ENCODE peak calls at places on chromosomes 16 and 17, in seven cellular contexts. One of them, this sample, is unnamed.

GRCh38 chr17:79809530-79810137 is 12.8 kb upstream of the CBX8 start:
- DNase-seq in IMR-90: no peak
- DNase-seq in neuronal stem cell: no peak
- DNase-seq in H9: peak; percentile 62
- DNase-seq in mesenchymal stem cell: no peak
- DNase-seq in trophoblast cell: no peak
- DNase-seq in H1: peak; percentile 62
- DNase-seq in this sample: no peak

GRCh38 chr16:57349212-57350031 is 9.2 kb upstream of the CCL22 start:
- DNase-seq in IMR-90: no peak
- DNase-seq in neuronal stem cell: no peak
- DNase-seq in H9: no peak
- DNase-seq in mesenchymal stem cell: no peak
- DNase-seq in trophoblast cell: no peak
- DNase-seq in H1: no peak
- DNase-seq in this sample: no peak

GRCh38 chr16:693766-694165 is 3.6 kb upstream of the WDR24 start:
- DNase-seq in IMR-90: no peak
- DNase-seq in neuronal stem cell: no peak
- DNase-seq in H9: no peak
- DNase-seq in mesenchymal stem cell: no peak
- DNase-seq in trophoblast cell: no peak
- DNase-seq in H1: peak; percentile 62
- DNase-seq in this sample: no peak

GRCh38 chr16:80968386-80969113 is 38.1 kb downstream of the CMC2 start:
- DNase-seq in IMR-90: peak; percentile 68
- DNase-seq in neuronal stem cell: no peak
- DNase-seq in H9: no peak
- DNase-seq in mesenchymal stem cell: no peak
- DNase-seq in trophoblast cell: no peak
- DNase-seq in H1: no peak
- DNase-seq in this sample: no peak

GRCh38 chr17:67993998-67994361 is 2.3 kb downstream of the C17orf58 start:
- DNase-seq in IMR-90: peak; percentile 12
- DNase-seq in neuronal stem cell: no peak
- DNase-seq in H9: no peak
- DNase-seq in mesenchymal stem cell: peak; percentile 66
- DNase-seq in trophoblast cell: no peak
- DNase-seq in H1: peak; percentile 75
- DNase-seq in this sample: peak; percentile 65

GRCh38 chr17:18025596-18026407 is 13.2 kb downstream of the ATPAF2 start:
- DNase-seq in IMR-90: peak; percentile 59
- DNase-seq in neuronal stem cell: no peak
- DNase-seq in H9: no peak
- DNase-seq in mesenchymal stem cell: peak; percentile 78
- DNase-seq in trophoblast cell: peak; percentile 24
- DNase-seq in H1: no peak
- DNase-seq in this sample: no peak

GRCh38 chr16:28261916-28262315 is 30.4 kb upstream of the SBK1 start:
- DNase-seq in IMR-90: no peak
- DNase-seq in neuronal stem cell: no peak
- DNase-seq in H9: no peak
- DNase-seq in mesenchymal stem cell: no peak
- DNase-seq in trophoblast cell: no peak
- DNase-seq in H1: no peak
- DNase-seq in this sample: no peak

GRCh38 chr17:75649687-75650086 is 16.5 kb downstream of the SMIM5 start:
- DNase-seq in IMR-90: no peak
- DNase-seq in neuronal stem cell: no peak
- DNase-seq in H9: no peak
- DNase-seq in mesenchymal stem cell: no peak
- DNase-seq in trophoblast cell: no peak
- DNase-seq in H1: no peak
- DNase-seq in this sample: no peak

GRCh38 chr17:70804161-70804560 is 634.8 kb downstream of the KCNJ2 start:
- DNase-seq in IMR-90: peak; percentile 61
- DNase-seq in neuronal stem cell: no peak
- DNase-seq in H9: no peak
- DNase-seq in mesenchymal stem cell: peak; percentile 55
- DNase-seq in trophoblast cell: no peak
- DNase-seq in H1: no peak
- DNase-seq in this sample: no peak

GRCh38 chr16:71552698-71553503 is 24.0 kb downstream of the TAT start:
- DNase-seq in IMR-90: no peak
- DNase-seq in neuronal stem cell: no peak
- DNase-seq in H9: no peak
- DNase-seq in mesenchymal stem cell: no peak
- DNase-seq in trophoblast cell: peak; percentile 74
- DNase-seq in H1: no peak
- DNase-seq in this sample: peak; percentile 41

GRCh38 chr17:61404702-61405046 is 5.0 kb downstream of the TBX2 start:
- DNase-seq in IMR-90: peak; percentile 36
- DNase-seq in neuronal stem cell: no peak
- DNase-seq in H9: no peak
- DNase-seq in mesenchymal stem cell: no peak
- DNase-seq in trophoblast cell: no peak
- DNase-seq in H1: peak; percentile 73
- DNase-seq in this sample: no peak

GRCh38 chr17:50686494-50687199 is 21.1 kb downstream of the ANKRD40 start:
- DNase-seq in IMR-90: peak; percentile 61
- DNase-seq in neuronal stem cell: no peak
- DNase-seq in H9: no peak
- DNase-seq in mesenchymal stem cell: peak; percentile 72
- DNase-seq in trophoblast cell: peak; percentile 32
- DNase-seq in H1: no peak
- DNase-seq in this sample: peak; percentile 75

GRCh38 chr17:73308017-73308823 is 3.6 kb downstream of the CDC42EP4 start:
- DNase-seq in IMR-90: peak; percentile 93
- DNase-seq in neuronal stem cell: no peak
- DNase-seq in H9: no peak
- DNase-seq in mesenchymal stem cell: peak; percentile 94
- DNase-seq in trophoblast cell: peak; percentile 83
- DNase-seq in H1: no peak
- DNase-seq in this sample: peak; percentile 84

GRCh38 chr16:75502916-75503605 is 7.8 kb upstream of the CHST6 start:
- DNase-seq in IMR-90: no peak
- DNase-seq in neuronal stem cell: no peak
- DNase-seq in H9: no peak
- DNase-seq in mesenchymal stem cell: no peak
- DNase-seq in trophoblast cell: no peak
- DNase-seq in H1: no peak
- DNase-seq in this sample: no peak

GRCh38 chr16:23534868-23535860 is 22.0 kb downstream of the EARS2 start:
- DNase-seq in IMR-90: peak; percentile 50
- DNase-seq in neuronal stem cell: no peak
- DNase-seq in H9: no peak
- DNase-seq in mesenchymal stem cell: no peak
- DNase-seq in trophoblast cell: peak; percentile 53
- DNase-seq in H1: no peak
- DNase-seq in this sample: no peak

GRCh38 chr16:12324152-12324551 is 347.6 kb downstream of the SNX29 start:
- DNase-seq in IMR-90: no peak
- DNase-seq in neuronal stem cell: no peak
- DNase-seq in H9: no peak
- DNase-seq in mesenchymal stem cell: no peak
- DNase-seq in trophoblast cell: no peak
- DNase-seq in H1: no peak
- DNase-seq in this sample: no peak

GRCh38 chr16:58265480-58266052 is 29.3 kb downstream of the PRSS54 start:
- DNase-seq in IMR-90: no peak
- DNase-seq in neuronal stem cell: no peak
- DNase-seq in H9: no peak
- DNase-seq in mesenchymal stem cell: no peak
- DNase-seq in trophoblast cell: no peak
- DNase-seq in H1: no peak
- DNase-seq in this sample: no peak

GRCh38 chr16:75068632-75069031 is 47.9 kb downstream of the LDHD start:
- DNase-seq in IMR-90: no peak
- DNase-seq in neuronal stem cell: no peak
- DNase-seq in H9: no peak
- DNase-seq in mesenchymal stem cell: no peak
- DNase-seq in trophoblast cell: no peak
- DNase-seq in H1: no peak
- DNase-seq in this sample: no peak

GRCh38 chr17:36485805-36486203 is 677 bp upstream of the ZNHIT3 start:
- DNase-seq in IMR-90: no peak
- DNase-seq in neuronal stem cell: no peak
- DNase-seq in H9: no peak
- DNase-seq in mesenchymal stem cell: no peak
- DNase-seq in trophoblast cell: no peak
- DNase-seq in H1: no peak
- DNase-seq in this sample: peak; percentile 47

GRCh38 chr17:64007838-64008282 is 9.7 kb downstream of the PRR29 start:
- DNase-seq in IMR-90: no peak
- DNase-seq in neuronal stem cell: no peak
- DNase-seq in H9: peak; percentile 30
- DNase-seq in mesenchymal stem cell: no peak
- DNase-seq in trophoblast cell: no peak
- DNase-seq in H1: peak; percentile 43
- DNase-seq in this sample: no peak

GRCh38 chr17:77877674-77878355 is 80.7 kb upstream of the TNRC6C start:
- DNase-seq in IMR-90: no peak
- DNase-seq in neuronal stem cell: no peak
- DNase-seq in H9: no peak
- DNase-seq in mesenchymal stem cell: no peak
- DNase-seq in trophoblast cell: no peak
- DNase-seq in H1: no peak
- DNase-seq in this sample: no peak

GRCh38 chr17:74892974-74893911 is at the start of gene FADS6:
- DNase-seq in IMR-90: no peak
- DNase-seq in neuronal stem cell: no peak
- DNase-seq in H9: no peak
- DNase-seq in mesenchymal stem cell: no peak
- DNase-seq in trophoblast cell: no peak
- DNase-seq in H1: no peak
- DNase-seq in this sample: no peak

GRCh38 chr16:47990676-47991075 is 165.1 kb downstream of the ABCC12 start:
- DNase-seq in IMR-90: no peak
- DNase-seq in neuronal stem cell: no peak
- DNase-seq in H9: peak; percentile 5
- DNase-seq in mesenchymal stem cell: no peak
- DNase-seq in trophoblast cell: no peak
- DNase-seq in H1: no peak
- DNase-seq in this sample: peak; percentile 68

DNA sequence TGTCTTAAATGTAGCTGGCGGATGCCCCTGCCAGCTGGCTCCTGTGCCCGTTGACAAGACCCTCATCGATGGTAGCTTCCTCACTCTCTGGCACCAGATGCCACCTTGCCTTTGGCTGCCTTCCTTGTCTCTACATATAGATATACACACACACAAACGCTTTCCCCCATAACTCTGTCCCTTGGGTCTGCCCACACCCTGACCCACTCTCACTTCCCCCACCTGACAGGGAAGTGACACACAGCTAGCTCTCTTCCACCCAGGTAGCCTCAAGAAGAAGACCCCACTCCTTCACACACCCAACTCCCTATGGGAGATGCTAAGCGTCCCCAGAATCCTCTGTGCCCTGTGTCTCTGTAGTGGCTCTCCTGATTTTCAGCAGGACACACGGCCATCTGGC is 25.6 kb downstream of the JUP start:
- DNase-seq in IMR-90: no peak
- DNase-seq in neuronal stem cell: no peak
- DNase-seq in H9: no peak
- DNase-seq in mesenchymal stem cell: no peak
- DNase-seq in trophoblast cell: no peak
- DNase-seq in H1: no peak
- DNase-seq in this sample: no peak
- H2AK5ac ChIP-seq in IMR-90: no peak overlapping the region
- H2AK5ac ChIP-seq in neuronal stem cell: no peak overlapping the region
- H2AK5ac ChIP-seq in H9: no peak overlapping the region
- H2AK5ac ChIP-seq in mesenchymal stem cell: no peak overlapping the region
- H2AK5ac ChIP-seq in trophoblast cell: no peak overlapping the region
- H2AK5ac ChIP-seq in H1: no peak overlapping the region
- H2AK5ac ChIP-seq in this sample: no peak overlapping the region

DNA sequence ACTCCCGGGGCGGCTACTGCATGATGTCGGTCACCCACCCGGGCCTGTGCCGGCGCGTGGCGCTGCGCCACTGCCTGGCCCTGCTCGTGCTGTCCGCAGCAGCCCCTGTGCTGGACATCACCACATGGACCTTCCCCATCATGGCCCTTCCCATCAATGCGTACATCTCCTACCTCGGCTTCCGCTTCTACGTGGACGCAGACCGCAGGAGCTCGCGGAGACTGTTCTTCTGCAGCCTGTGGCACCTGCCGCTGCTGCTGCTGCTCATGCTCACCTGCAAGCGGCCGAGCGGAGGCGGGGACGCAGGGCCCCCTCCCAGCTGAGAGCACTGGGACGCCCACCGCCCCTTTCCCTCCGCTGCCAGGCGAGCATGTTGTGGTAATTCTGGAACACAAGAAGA is 29.8 kb downstream of the CDRT15 start:
- DNase-seq in IMR-90: no peak
- DNase-seq in neuronal stem cell: no peak
- DNase-seq in H9: peak; percentile 25
- DNase-seq in mesenchymal stem cell: no peak
- DNase-seq in trophoblast cell: no peak
- DNase-seq in H1: no peak
- DNase-seq in this sample: no peak
- H4K8ac ChIP-seq in IMR-90: no peak overlapping the region
- H4K8ac ChIP-seq in neuronal stem cell: no peak overlapping the region
- H4K8ac ChIP-seq in H9: no peak overlapping the region
- H4K8ac ChIP-seq in mesenchymal stem cell: no peak overlapping the region
- H4K8ac ChIP-seq in trophoblast cell: no peak overlapping the region
- H4K8ac ChIP-seq in H1: no peak overlapping the region
- H4K8ac ChIP-seq in this sample: no peak overlapping the region

GRCh38 chr17:55089251-55089650 is 120.7 kb downstream of the STXBP4 start:
- DNase-seq in IMR-90: no peak
- DNase-seq in neuronal stem cell: no peak
- DNase-seq in H9: no peak
- DNase-seq in mesenchymal stem cell: no peak
- DNase-seq in trophoblast cell: no peak
- DNase-seq in H1: no peak
- DNase-seq in this sample: peak; percentile 3

GRCh38 chr17:55089955-55090573 is 121.5 kb downstream of the STXBP4 start:
- DNase-seq in IMR-90: peak; percentile 18
- DNase-seq in neuronal stem cell: no peak
- DNase-seq in H9: no peak
- DNase-seq in mesenchymal stem cell: peak; percentile 7
- DNase-seq in trophoblast cell: no peak
- DNase-seq in H1: no peak
- DNase-seq in this sample: peak; percentile 56

DNA sequence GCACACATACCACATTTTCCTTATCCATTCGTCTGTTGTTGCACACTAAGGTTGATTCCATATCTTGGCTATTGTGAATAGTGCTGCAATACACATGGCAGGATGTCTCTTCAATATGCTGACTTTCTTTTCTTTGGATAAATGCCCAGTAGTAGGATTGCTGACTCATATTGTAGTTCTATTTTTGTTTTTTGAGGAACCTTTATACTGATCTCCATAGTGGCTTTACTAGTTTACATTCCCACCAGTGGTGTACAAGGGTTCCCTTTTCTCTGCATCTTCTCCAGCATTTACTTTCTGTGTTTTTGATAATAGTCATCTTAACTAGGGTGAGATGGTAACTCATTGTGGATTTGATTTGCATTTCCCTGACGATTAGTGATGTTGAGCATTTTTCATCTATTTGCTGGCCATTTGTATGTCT is 118.1 kb downstream of the STXBP4 start:
- DNase-seq in IMR-90: peak; percentile 90
- DNase-seq in neuronal stem cell: no peak
- DNase-seq in H9: no peak
- DNase-seq in mesenchymal stem cell: peak; percentile 69
- DNase-seq in trophoblast cell: no peak
- DNase-seq in H1: no peak
- DNase-seq in this sample: no peak
- H2AK5ac ChIP-seq in IMR-90: no peak overlapping the region
- H2AK5ac ChIP-seq in neuronal stem cell: no peak overlapping the region
- H2AK5ac ChIP-seq in H9: no peak overlapping the region
- H2AK5ac ChIP-seq in mesenchymal stem cell: no peak overlapping the region
- H2AK5ac ChIP-seq in trophoblast cell: no peak overlapping the region
- H2AK5ac ChIP-seq in H1: no peak overlapping the region
- H2AK5ac ChIP-seq in this sample: no peak overlapping the region

GRCh38 chr17:81542431-81543338 is 9.5 kb downstream of the FAAP100 start:
- DNase-seq in IMR-90: no peak
- DNase-seq in neuronal stem cell: no peak
- DNase-seq in H9: no peak
- DNase-seq in mesenchymal stem cell: no peak
- DNase-seq in trophoblast cell: no peak
- DNase-seq in H1: no peak
- DNase-seq in this sample: no peak
- H4K8ac ChIP-seq in IMR-90: no peak overlapping the region
- H4K8ac ChIP-seq in neuronal stem cell: no peak overlapping the region
- H4K8ac ChIP-seq in H9: no peak overlapping the region
- H4K8ac ChIP-seq in mesenchymal stem cell: no peak overlapping the region
- H4K8ac ChIP-seq in trophoblast cell: no peak overlapping the region
- H4K8ac ChIP-seq in H1: peak overlapping the region; percentile 5
- H4K8ac ChIP-seq in this sample: no peak overlapping the region

This sample was measured in mesendoderm.